ENCODE peak calls at places on chromosomes 16 and 17, in six cellular contexts. Y is adipocyte, P is GM04503, R is GM19239, L is T follicular helper cell, T is brain microvascular endothelial cell. A is an unnamed sample.

GRCh38 chr16:58493756-58494431 is 6.0 kb upstream of the NDRG4 start:
- DNase-seq in Y (no peak), R (no peak), L (no peak), T (no peak), P (no peak), A (no peak)

GRCh38 chr16:68665501-68665900 is 20.4 kb downstream of the CDH3 start:
- DNase-seq in Y (no peak), L (no peak), R (no peak), P (no peak), T (no peak), A (no peak)

GRCh38 chr16:83925095-83925905 is 26.4 kb downstream of the MLYCD start:
- DNase-seq in T (no peak), P (no peak), Y (no peak), L (no peak), R (no peak), A (no peak)

GRCh38 chr16:89131783-89132182 is 38.1 kb downstream of the ACSF3 start:
- DNase-seq in R (no peak), P (no peak), Y (no peak), T (no peak), L (no peak), A (no peak)

GRCh38 chr17:35001549-35001948 is 21.2 kb downstream of the LIG3 start:
- DNase-seq in P (no peak), R (no peak), T (no peak), L (no peak), Y (no peak), A (no peak)

GRCh38 chr17:9790889-9791876 is at the start of gene DHRS7C:
- DNase-seq in R (no peak), L (no peak), T (no peak), Y (no peak), P (no peak), A (no peak)

GRCh38 chr16:89448656-89449055 is 41.7 kb downstream of the ANKRD11 start:
- DNase-seq in R (no peak), L (no peak), P (no peak), T (no peak), Y (no peak), A (no peak)

GRCh38 chr17:79629548-79630049 is 18.7 kb upstream of the RBFOX3 start:
- DNase-seq in R (no peak), P (no peak), L (no peak), Y (no peak), T (no peak), A (peak; percentile 6)

GRCh38 chr17:14150604-14151003 is 81.3 kb downstream of the COX10 start:
- DNase-seq in L (no peak), P (no peak), Y (no peak), R (no peak), T (no peak), A (no peak)

GRCh38 chr17:75124041-75124818 is 7.3 kb downstream of the NT5C start:
- DNase-seq in Y (no peak), P (no peak), L (no peak), T (peak; percentile 49), R (no peak), A (no peak)

GRCh38 chr17:1562178-1562643 is 381 bp downstream of the PITPNA start:
- DNase-seq in P (no peak), L (no peak), T (no peak), Y (no peak), R (peak; percentile 65), A (peak; percentile 27)

GRCh38 chr16:23362460-23363317 is 60.6 kb downstream of the SCNN1B start:
- DNase-seq in Y (no peak), T (no peak), R (no peak), P (no peak), L (no peak), A (no peak)

GRCh38 chr17:82384730-82385429 is 13.3 kb downstream of the UTS2R start:
- DNase-seq in Y (peak; percentile 61), L (no peak), T (peak; percentile 7), P (no peak), R (no peak), A (no peak)

GRCh38 chr17:21363776-21364642 is 12.1 kb upstream of the KCNJ12 start:
- DNase-seq in T (no peak), L (no peak), Y (no peak), P (no peak), R (no peak), A (no peak)

GRCh38 chr17:66401364-66401763 is 99.0 kb downstream of the PRKCA start:
- DNase-seq in Y (no peak), P (no peak), R (no peak), T (no peak), L (no peak), A (no peak)

GRCh38 chr17:57534863-57535651 is 210.0 kb downstream of the CCDC182 start:
- DNase-seq in T (no peak), R (no peak), P (no peak), L (no peak), Y (no peak), A (no peak)

GRCh38 chr17:31627960-31628359 is 231.1 kb downstream of the COPRS start:
- DNase-seq in R (no peak), T (peak; percentile 66), L (no peak), Y (peak; percentile 78), P (peak; percentile 43), A (no peak)

GRCh38 chr17:78132086-78132676 is 1.6 kb downstream of the TMC8 start:
- DNase-seq in R (no peak), P (no peak), L (no peak), T (no peak), Y (no peak), A (peak; percentile 83)

GRCh38 chr17:72588961-72589360 is 468.1 kb downstream of the SOX9 start:
- DNase-seq in P (no peak), Y (no peak), T (peak; percentile 40), R (no peak), L (no peak), A (no peak)

GRCh38 chr16:84986102-84986501 is 25.2 kb downstream of the ZDHHC7 start:
- DNase-seq in P (no peak), L (no peak), Y (no peak), R (no peak), T (no peak), A (no peak)

GRCh38 chr16:48559462-48560211 is 50.3 kb downstream of the N4BP1 start:
- DNase-seq in L (no peak), P (no peak), Y (no peak), T (no peak), R (no peak), A (no peak)

GRCh38 chr16:57804111-57804837 is 2.0 kb upstream of the KIFC3 start:
- DNase-seq in P (no peak), R (no peak), T (no peak), L (no peak), Y (peak; percentile 6), A (no peak)

GRCh38 chr16:48384982-48385271 is 286 bp downstream of the SIAH1 start:
- DNase-seq in R (peak; percentile 71), P (no peak), L (no peak), T (no peak), Y (no peak), A (no peak)

GRCh38 chr16:14616280-14616679 is 13.8 kb downstream of the PARN start:
- DNase-seq in R (no peak), Y (no peak), L (no peak), P (no peak), T (no peak), A (no peak)

GRCh38 chr17:68461122-68461539 is 3.8 kb upstream of the WIPI1 start:
- DNase-seq in T (no peak), L (no peak), P (no peak), R (no peak), Y (no peak), A (no peak)

GRCh38 chr16:85162478-85163277 is 50.4 kb upstream of the CIBAR2 start:
- DNase-seq in R (no peak), T (peak; percentile 70), P (no peak), Y (peak; percentile 94), L (no peak), A (no peak)

GRCh38 chr17:34703533-34703932 is 124.2 kb downstream of the TMEM132E start:
- DNase-seq in R (no peak), L (no peak), P (no peak), Y (peak; percentile 45), T (peak; percentile 3), A (no peak)

GRCh38 chr16:74862743-74863244 is 88.2 kb upstream of the FA2H start:
- DNase-seq in L (no peak), Y (peak; percentile 70), R (peak; percentile 53), P (no peak), T (peak; percentile 34), A (peak; percentile 8)

GRCh38 chr16:87806246-87806607 is 40.4 kb upstream of the KLHDC4 start:
- DNase-seq in Y (peak; percentile 58), L (no peak), P (no peak), T (no peak), R (no peak), A (no peak)

GRCh38 chr17:49971848-49972485 is 3.0 kb downstream of the DLX4 start:
- DNase-seq in L (no peak), T (no peak), R (no peak), P (no peak), Y (peak; percentile 20), A (no peak)

GRCh38 chr16:19935696-19936095 is 51.0 kb upstream of the GPRC5B start:
- DNase-seq in Y (no peak), L (no peak), T (no peak), P (no peak), R (no peak), A (no peak)

GRCh38 chr16:52441886-52442285 is 105.1 kb downstream of the TOX3 start:
- DNase-seq in P (no peak), R (no peak), L (no peak), T (no peak), Y (no peak), A (no peak)